ENCODE peak calls at places on chromosomes 13 and 19, in eight cellular contexts. E is uterus; T is germinal center; D is stimulated activated CD4-positive, alpha-beta T cell treated with anti-CD3 and anti-CD28 coated beads, Interleukin-12 subunit alpha, Interleukin-12 subunit beta, amount 100 ng/mL, for 4 hours; Q is frontal cortex; Y is A549; C is OCI-M1; R is GM12864. W is an unnamed sample.

GRCh38 chr19:964761-965694 is 19.1 kb upstream of the WDR18 start:
- DNase-seq in E (no peak), T (no peak), D (no peak), Q (no peak), Y (peak), C (peak), R (no peak), W (no peak)

GRCh38 chr13:35266412-35266811 is 210.1 kb downstream of the MAB21L1 start:
- DNase-seq in E (no peak), T (no peak), D (no peak), Q (no peak), Y (no peak), C (no peak), R (no peak), W (no peak)

GRCh38 chr13:98761126-98761978 is 8.9 kb upstream of the SLC15A1 start:
- DNase-seq in E (no peak), T (no peak), D (no peak), Q (no peak), Y (no peak), C (peak), R (no peak), W (no peak)

GRCh38 chr13:95698047-95698749 is 21.3 kb downstream of the DNAJC3 start:
- DNase-seq in E (no peak), T (peak), D (no peak), Q (no peak), Y (no peak), C (peak), R (no peak), W (no peak)

GRCh38 chr13:46184277-46184699 is 2.3 kb upstream of the LCP1 start:
- DNase-seq in E (no peak), T (peak), D (peak), Q (no peak), Y (peak), C (peak), R (peak), W (no peak)

GRCh38 chr13:110769097-110769496 is 55.6 kb downstream of the ING1 start:
- DNase-seq in E (no peak), T (no peak), D (no peak), Q (no peak), Y (no peak), C (no peak), R (no peak), W (no peak)

GRCh38 chr19:5128251-5128931 is 159.5 kb downstream of the KDM4B start:
- DNase-seq in E (peak), T (no peak), D (no peak), Q (peak), Y (no peak), C (no peak), R (no peak), W (peak)

GRCh38 chr19:16542894-16543498 is 759 bp upstream of the CHERP start:
- DNase-seq in E (no peak), T (no peak), D (no peak), Q (no peak), Y (no peak), C (peak), R (no peak), W (no peak)

GRCh38 chr19:3224346-3225325 is at the start of gene CELF5:
- DNase-seq in E (peak), T (peak), D (peak), Q (peak), Y (no peak), C (peak), R (no peak), W (peak)

GRCh38 chr19:23440207-23440606 is 44.9 kb upstream of the ZNF91 start:
- DNase-seq in E (no peak), T (no peak), D (no peak), Q (no peak), Y (peak), C (peak), R (no peak), W (no peak)

GRCh38 chr13:27921961-27922910 is 2.4 kb downstream of the PDX1 start:
- DNase-seq in E (no peak), T (no peak), D (no peak), Q (no peak), Y (no peak), C (no peak), R (no peak), W (no peak)

GRCh38 chr13:76663941-76664340 is 222.3 kb downstream of the KCTD12 start:
- DNase-seq in E (no peak), T (no peak), D (no peak), Q (no peak), Y (no peak), C (no peak), R (no peak), W (no peak)

GRCh38 chr19:55486043-55486970 is 1.3 kb downstream of the NAT14 start:
- DNase-seq in E (peak), T (no peak), D (no peak), Q (no peak), Y (no peak), C (no peak), R (no peak), W (no peak)

GRCh38 chr19:3976495-3977241 is 5.8 kb upstream of the DAPK3 start:
- DNase-seq in E (no peak), T (no peak), D (peak), Q (no peak), Y (no peak), C (peak), R (no peak), W (no peak)

GRCh38 chr13:36282818-36283432 is 14.7 kb downstream of the CCDC169 start:
- DNase-seq in E (no peak), T (no peak), D (no peak), Q (peak), Y (peak), C (peak), R (no peak), W (no peak)

GRCh38 chr13:98997738-98998641 is 20.1 kb upstream of the DOCK9 start:
- DNase-seq in E (no peak), T (no peak), D (no peak), Q (no peak), Y (peak), C (no peak), R (no peak), W (no peak)

GRCh38 chr13:95296326-95296939 is 4.8 kb downstream of the ABCC4 start:
- DNase-seq in E (no peak), T (no peak), D (peak), Q (peak), Y (peak), C (peak), R (no peak), W (peak)

GRCh38 chr19:17340871-17341357 is 3.6 kb downstream of the GTPBP3 start:
- DNase-seq in E (no peak), T (no peak), D (no peak), Q (no peak), Y (no peak), C (no peak), R (no peak), W (no peak)

GRCh38 chr19:41456342-41456918 is 13.5 kb downstream of the ERICH4 start:
- DNase-seq in E (no peak), T (no peak), D (no peak), Q (no peak), Y (no peak), C (no peak), R (no peak), W (no peak)

GRCh38 chr19:13959962-13960862 is 7.9 kb downstream of the DCAF15 start:
- DNase-seq in E (no peak), T (no peak), D (peak), Q (no peak), Y (no peak), C (peak), R (no peak), W (no peak)

GRCh38 chr19:39830847-39831246 is 3.1 kb downstream of the DYRK1B start:
- DNase-seq in E (no peak), T (no peak), D (no peak), Q (no peak), Y (no peak), C (no peak), R (no peak), W (no peak)

GRCh38 chr19:580274-580835 is 8.0 kb downstream of the BSG start:
- DNase-seq in E (no peak), T (no peak), D (no peak), Q (no peak), Y (no peak), C (no peak), R (no peak), W (no peak)

GRCh38 chr19:18278521-18279265 is 2.7 kb downstream of the JUND start:
- DNase-seq in E (no peak), T (no peak), D (peak), Q (no peak), Y (peak), C (peak), R (no peak), W (no peak)

GRCh38 chr19:2455481-2456300 is 1.1 kb downstream of the LMNB2 start:
- DNase-seq in E (peak), T (peak), D (peak), Q (peak), Y (no peak), C (peak), R (no peak), W (peak)

GRCh38 chr13:32904271-32904670 is 112.0 kb upstream of the KL start:
- DNase-seq in E (no peak), T (no peak), D (no peak), Q (no peak), Y (no peak), C (no peak), R (no peak), W (no peak)

GRCh38 chr13:28531195-28531955 is 36.4 kb upstream of the FLT1 start:
- DNase-seq in E (no peak), T (no peak), D (no peak), Q (peak), Y (no peak), C (no peak), R (no peak), W (no peak)

GRCh38 chr13:64083811-64084210 is 2668.2 kb upstream of the PCDH20 start:
- DNase-seq in E (no peak), T (no peak), D (no peak), Q (no peak), Y (no peak), C (no peak), R (no peak), W (no peak)

GRCh38 chr13:52455677-52456041 is 381 bp downstream of the CKAP2 start:
- DNase-seq in E (peak), T (peak), D (peak), Q (peak), Y (peak), C (peak), R (no peak), W (peak)

GRCh38 chr13:37602743-37603381 is 4.3 kb upstream of the POSTN start:
- DNase-seq in E (no peak), T (no peak), D (no peak), Q (peak), Y (no peak), C (peak), R (no peak), W (no peak)

GRCh38 chr19:31018951-31019350 is 330.3 kb downstream of the TSHZ3 start:
- DNase-seq in E (no peak), T (no peak), D (no peak), Q (no peak), Y (no peak), C (no peak), R (no peak), W (no peak)

GRCh38 chr19:45223879-45224278 is 21.3 kb downstream of the EXOC3L2 start:
- DNase-seq in E (no peak), T (no peak), D (no peak), Q (no peak), Y (no peak), C (no peak), R (no peak), W (no peak)

GRCh38 chr19:46803555-46803954 is 15.2 kb upstream of the SLC1A5 start:
- DNase-seq in E (no peak), T (no peak), D (no peak), Q (no peak), Y (no peak), C (no peak), R (no peak), W (no peak)

GRCh38 chr13:31172535-31172934 is 10.8 kb upstream of the HSPH1 start:
- DNase-seq in E (no peak), T (no peak), D (no peak), Q (no peak), Y (peak), C (no peak), R (no peak), W (no peak)

GRCh38 chr19:7534531-7534980 is 961 bp upstream of the PNPLA6 start:
- DNase-seq in E (peak), T (peak), D (peak), Q (peak), Y (peak), C (peak), R (no peak), W (no peak)

W was measured in progenitor cell of endocrine pancreas.